ENCODE peak calls at places on chromosomes 7 and 10, in nine cellular contexts. J is adrenal gland; Q is CD8-positive, alpha-beta T cell; T is MM.1S; V is SK-N-SH; H is trophoblast cell; B is A549; O is H9; X is CD8-positive, alpha-beta memory T cell. U is an unnamed sample.

GRCh38 chr7:45187089-45187945 is 29.7 kb downstream of the RAMP3 start:
- DNase-seq in T (no peak), H (no peak), V (no peak), Q (no peak), O (no peak), J (no peak), B (no peak), X (no peak), U (no peak)

GRCh38 chr7:74069086-74069541 is 14.5 kb upstream of the LIMK1 start:
- DNase-seq in T (no peak), O (no peak), H (no peak), V (no peak), B (no peak), Q (no peak), X (no peak), J (no peak), U (no peak)

GRCh38 chr7:56447864-56448693 is 331.9 kb upstream of the NUPR2 start:
- DNase-seq in Q (no peak), V (peak), T (no peak), X (no peak), O (no peak), J (no peak), H (peak), B (no peak), U (no peak)

GRCh38 chr7:110774066-110774465 is 316.9 kb upstream of the LRRN3 start:
- DNase-seq in V (no peak), O (no peak), Q (no peak), B (no peak), J (no peak), H (peak), X (no peak), T (no peak), U (no peak)

GRCh38 chr10:48507933-48508830 is 96.7 kb downstream of the ARHGAP22 start:
- DNase-seq in X (no peak), V (no peak), O (peak), H (no peak), B (no peak), J (peak), Q (no peak), T (no peak), U (peak)

GRCh38 chr10:54434782-54435181 is 366.2 kb downstream of the PCDH15 start:
- DNase-seq in J (no peak), X (no peak), H (no peak), V (no peak), Q (no peak), O (no peak), T (peak), B (no peak), U (no peak)

GRCh38 chr10:105742184-105742583 is 1101.1 kb downstream of the SORCS3 start:
- DNase-seq in V (no peak), J (peak), X (no peak), T (no peak), B (no peak), H (no peak), O (no peak), Q (no peak), U (peak)

GRCh38 chr10:51918921-51919325 is 219.5 kb upstream of the CSTF2T start:
- DNase-seq in X (no peak), Q (no peak), H (no peak), O (no peak), B (no peak), T (no peak), J (peak), V (no peak), U (no peak)

GRCh38 chr10:101545898-101546297 is 42.2 kb downstream of the POLL start:
- DNase-seq in X (no peak), B (no peak), V (peak), H (no peak), O (no peak), T (no peak), J (no peak), Q (no peak), U (no peak)

GRCh38 chr10:113997428-113997827 is 46.2 kb upstream of the ADRB1 start:
- DNase-seq in V (no peak), B (no peak), J (peak), X (no peak), O (no peak), Q (no peak), T (no peak), H (no peak), U (peak)

GRCh38 chr7:132592238-132592946 is 16.1 kb upstream of the PLXNA4 start:
- DNase-seq in V (peak), X (no peak), B (no peak), O (peak), T (no peak), Q (no peak), J (no peak), H (no peak), U (no peak)

GRCh38 chr10:8473205-8473604 is 418.7 kb downstream of the GATA3 start:
- DNase-seq in H (no peak), V (no peak), T (no peak), O (no peak), B (peak), J (no peak), X (peak), Q (peak), U (no peak)

GRCh38 chr10:86682675-86683074 is 14.4 kb downstream of the LDB3 start:
- DNase-seq in H (no peak), X (no peak), Q (no peak), T (no peak), O (no peak), V (no peak), B (no peak), J (no peak), U (no peak)

GRCh38 chr10:86681047-86681446 is 12.7 kb downstream of the LDB3 start:
- DNase-seq in H (no peak), X (no peak), J (peak), T (no peak), Q (no peak), V (peak), O (no peak), B (no peak), U (no peak)

GRCh38 chr10:86678999-86679792 is 10.9 kb downstream of the LDB3 start:
- DNase-seq in J (no peak), T (no peak), B (no peak), H (no peak), V (no peak), O (no peak), Q (no peak), X (no peak), U (peak)

GRCh38 chr10:86684305-86684704 is 16.0 kb downstream of the LDB3 start:
- DNase-seq in T (no peak), Q (no peak), H (peak), J (peak), X (no peak), O (peak), B (no peak), V (peak), U (no peak)

DNA sequence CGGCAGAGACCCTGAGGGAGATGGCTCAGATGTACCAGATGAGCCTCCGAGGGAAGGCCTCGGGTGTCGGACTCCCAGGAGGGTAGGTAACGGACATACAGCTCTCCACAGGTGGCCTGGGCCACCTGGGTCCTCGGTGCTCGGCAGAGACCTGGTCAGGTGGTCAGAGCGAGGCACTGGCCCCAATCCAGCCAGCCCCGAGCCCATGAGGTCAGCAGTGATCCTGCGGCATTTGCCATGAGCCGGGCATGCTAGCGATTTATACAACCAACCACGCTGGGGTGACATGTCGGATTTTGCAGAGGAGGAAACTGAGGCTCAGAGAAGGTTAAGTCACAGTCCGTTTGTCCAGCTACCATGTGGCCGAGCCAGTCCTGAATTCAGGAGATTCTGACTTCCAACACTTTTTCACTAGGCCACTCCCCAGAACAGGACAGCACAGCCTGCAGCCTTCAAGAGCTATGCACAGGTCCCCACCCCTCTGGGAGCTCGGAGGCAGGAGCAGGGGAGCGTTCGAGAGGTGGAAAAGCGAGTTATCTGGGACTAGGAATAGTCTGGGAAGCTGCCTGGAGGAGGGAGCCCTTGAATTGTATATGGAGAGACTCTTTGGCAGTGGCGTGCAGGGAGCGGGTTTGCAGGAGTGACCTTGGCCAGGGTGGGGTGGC is 13.5 kb downstream of the LDB3 start:
- DNase-seq in H (no peak), Q (no peak), B (no peak), V (no peak), O (no peak), X (no peak), T (no peak), J (no peak), U (no peak)
- H3K27ac ChIP-seq in H (no peak), Q (no peak), B (no peak), V (no peak), O (no peak), X (no peak), T (no peak), J (no peak), U (no peak)

DNA sequence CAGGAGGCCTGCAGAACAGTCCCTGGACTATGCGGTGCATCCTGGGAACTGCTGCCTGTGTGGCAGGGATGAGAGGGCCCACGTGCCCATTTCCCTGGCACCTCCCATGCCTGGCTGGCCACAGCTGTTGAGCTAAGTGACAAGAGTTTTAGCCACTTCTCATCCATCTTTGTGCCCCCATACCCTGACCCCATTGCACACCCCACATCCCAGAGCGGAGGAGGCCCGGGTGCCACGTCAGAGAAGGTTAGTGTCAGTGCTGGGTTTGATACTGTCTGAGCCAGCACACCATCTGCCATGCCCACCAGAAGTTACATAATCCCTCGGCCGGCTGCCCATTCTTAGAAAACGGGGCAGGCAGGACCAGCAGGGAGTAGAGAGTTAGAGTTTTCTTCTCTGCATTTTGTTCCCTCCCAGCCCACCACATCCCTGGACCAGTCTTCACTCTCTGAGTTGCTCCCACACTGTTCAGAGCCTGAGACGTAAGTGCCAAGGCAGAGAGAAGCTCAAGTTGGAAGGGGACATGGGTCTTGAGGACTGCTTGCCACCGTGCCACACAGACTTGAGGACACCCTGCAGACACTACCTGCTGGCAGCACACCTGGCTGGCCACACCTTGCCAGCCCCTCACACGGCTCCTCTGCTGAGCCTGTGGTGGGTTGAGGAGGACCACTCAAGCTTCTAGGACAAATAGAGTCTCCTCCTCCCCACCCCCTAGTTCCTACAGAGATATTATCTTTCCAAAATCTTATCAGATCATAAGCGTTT is 13.1 kb downstream of the UNC5B start:
- DNase-seq in T (no peak), J (no peak), B (no peak), X (no peak), Q (no peak), H (no peak), O (no peak), V (no peak), U (no peak)
- H3K27ac ChIP-seq in T (no peak), J (no peak), B (no peak), X (no peak), Q (no peak), H (no peak), O (no peak), V (peak), U (no peak)

DNA sequence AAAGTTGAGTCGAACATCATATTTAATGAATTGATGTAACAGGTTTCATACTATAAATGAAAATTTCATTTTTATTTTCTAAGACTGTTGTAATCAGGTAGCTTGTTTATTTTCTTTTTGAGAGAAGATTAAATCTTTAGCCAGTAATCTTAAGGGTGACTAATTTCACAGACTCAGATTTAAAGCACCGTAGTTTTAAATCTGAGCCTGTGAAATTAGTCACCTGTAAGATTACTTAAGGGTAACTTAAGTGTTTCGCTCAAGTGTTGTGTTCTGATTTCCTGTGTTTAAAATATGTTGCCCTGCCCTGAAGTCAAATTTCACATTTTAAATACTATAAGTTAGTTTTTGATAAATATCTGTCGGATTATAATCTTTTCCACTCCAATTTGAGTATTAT is 35.8 kb upstream of the TMEM236 start:
- DNase-seq in V (no peak), X (no peak), Q (no peak), J (no peak), B (no peak), T (no peak), H (no peak), O (no peak), U (no peak)
- H3K27ac ChIP-seq in V (no peak), X (no peak), Q (no peak), J (no peak), B (no peak), T (no peak), H (no peak), O (no peak), U (no peak)

DNA sequence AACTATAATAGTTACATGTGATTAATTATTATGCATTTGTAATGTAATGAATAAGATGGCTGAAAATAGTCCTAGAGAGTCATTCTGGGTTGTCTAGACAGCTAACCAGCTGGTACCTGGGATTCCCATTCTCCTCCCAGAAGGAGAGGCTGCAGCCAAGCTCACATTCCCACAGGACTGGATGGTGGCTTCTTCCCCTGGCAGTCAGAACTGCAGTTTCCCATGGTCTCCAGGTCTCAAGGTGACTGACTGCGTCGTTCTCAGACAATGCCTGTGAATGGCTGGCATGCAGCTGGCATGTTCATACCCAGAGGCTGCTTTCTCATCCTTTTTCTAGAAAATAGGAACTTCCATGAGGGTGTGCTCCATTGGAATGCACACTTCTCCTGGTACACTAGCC is 21.3 kb downstream of the TAS2R16 start:
- DNase-seq in J (no peak), T (no peak), V (no peak), Q (no peak), B (no peak), O (peak), H (no peak), X (no peak), U (no peak)
- H3K27ac ChIP-seq in J (no peak), T (no peak), V (no peak), Q (no peak), B (no peak), O (no peak), H (no peak), X (no peak), U (no peak)

GRCh38 chr10:116352125-116352524 is 27.9 kb downstream of the CCDC172 start:
- DNase-seq in Q (no peak), J (no peak), V (no peak), T (no peak), H (no peak), O (no peak), B (no peak), X (no peak), U (no peak)

GRCh38 chr10:116353817-116354216 is 29.6 kb downstream of the CCDC172 start:
- DNase-seq in J (no peak), T (no peak), O (no peak), Q (no peak), V (no peak), H (no peak), B (no peak), X (no peak), U (no peak)

GRCh38 chr10:116356833-116357232 is 32.6 kb downstream of the CCDC172 start:
- DNase-seq in X (no peak), Q (no peak), O (no peak), V (no peak), B (no peak), H (no peak), J (no peak), T (no peak), U (no peak)
- H3K27ac ChIP-seq in X (no peak), Q (no peak), O (no peak), V (no peak), B (no peak), H (no peak), J (no peak), T (no peak), U (no peak)

GRCh38 chr7:39732837-39733804 is 109.7 kb downstream of the RALA start:
- DNase-seq in O (peak), Q (peak), J (peak), H (peak), T (peak), V (peak), X (peak), B (peak), U (peak)
- H3K27ac ChIP-seq in O (peak), Q (peak), J (peak), H (peak), T (peak), V (peak), X (peak), B (peak), U (peak)

GRCh38 chr7:107933386-107934013 is 42.5 kb downstream of the DLD start:
- DNase-seq in B (no peak), X (no peak), J (no peak), T (no peak), V (no peak), Q (no peak), H (no peak), O (peak), U (no peak)
- H3K27ac ChIP-seq in B (no peak), X (no peak), J (no peak), T (no peak), V (peak), Q (no peak), H (peak), O (no peak), U (no peak)

DNA sequence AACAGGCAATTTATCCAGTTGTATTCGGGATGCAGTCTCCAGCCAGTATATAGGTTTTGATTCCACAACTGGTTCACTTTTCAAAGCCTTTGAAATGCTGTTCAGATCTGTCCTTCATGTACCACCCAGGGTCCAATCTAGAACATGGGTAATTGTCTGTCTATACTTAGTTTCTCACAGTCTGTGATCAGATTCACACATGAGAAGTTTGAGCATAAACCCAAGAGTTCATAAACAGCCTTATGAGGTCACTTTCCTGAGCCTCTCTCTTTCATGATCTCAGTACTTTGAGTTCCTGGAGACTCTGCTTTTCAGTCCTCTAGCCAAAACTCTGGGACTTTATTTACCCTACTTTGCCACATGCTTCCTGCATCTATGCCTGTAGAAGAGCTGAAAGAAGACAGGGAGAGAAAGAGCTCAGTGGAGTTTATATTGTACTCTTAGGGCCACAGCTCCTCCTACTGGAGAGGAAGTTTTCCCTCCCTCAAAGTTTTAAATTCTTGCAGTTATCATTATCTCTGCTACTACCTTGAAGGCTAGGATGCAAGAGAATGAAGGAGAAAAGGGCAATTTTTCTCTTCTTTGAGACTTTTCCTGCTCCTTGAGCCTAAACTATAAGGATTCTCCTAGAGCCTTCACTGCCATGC is 172.0 kb downstream of the ZEB1 start:
- DNase-seq in H (peak), B (peak), X (no peak), V (no peak), Q (no peak), T (peak), J (peak), O (peak), U (no peak)
- H3K27ac ChIP-seq in H (no peak), B (no peak), X (no peak), V (no peak), Q (no peak), T (no peak), J (no peak), O (no peak), U (no peak)

DNA sequence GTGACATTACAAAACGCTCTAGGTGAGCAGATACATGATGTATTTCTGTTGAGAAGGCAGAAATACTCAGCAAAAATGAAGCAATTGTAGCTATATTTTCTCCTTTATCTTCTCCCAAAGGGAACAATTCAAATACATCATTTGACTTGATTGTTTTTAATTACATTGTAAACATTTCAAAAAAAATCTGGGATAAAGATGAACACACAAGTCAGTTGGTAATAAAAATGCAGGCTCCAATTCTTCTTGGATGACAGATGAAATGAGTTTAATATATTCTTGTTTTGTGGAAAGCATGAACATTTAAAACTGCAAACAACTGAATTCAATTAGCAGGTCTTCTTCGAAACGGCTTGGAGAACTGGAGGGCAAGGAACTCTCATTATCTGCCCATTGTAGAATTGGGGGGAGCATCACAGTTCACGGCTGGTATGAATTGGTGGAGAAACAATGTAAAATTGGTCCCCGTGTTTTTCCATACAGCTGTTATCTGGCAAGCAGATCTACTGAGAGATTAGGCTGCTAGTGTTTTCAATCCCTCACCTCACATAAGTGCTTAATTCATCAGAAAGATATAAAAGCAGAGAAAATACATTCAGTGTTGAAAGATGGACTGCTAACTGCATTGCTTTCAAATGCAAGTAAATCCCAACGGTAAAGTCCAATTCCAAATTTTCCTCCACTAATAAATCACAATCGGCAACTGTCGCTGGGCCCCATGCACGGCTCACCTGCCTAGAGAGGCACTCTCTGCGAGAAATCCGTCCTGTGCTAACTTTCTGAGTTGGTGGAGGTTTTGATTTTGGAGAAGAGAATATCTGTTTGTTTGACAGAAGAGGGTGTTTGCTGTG is 199.6 kb downstream of the ZNF438 start:
- DNase-seq in H (no peak), X (no peak), J (no peak), B (no peak), T (no peak), V (no peak), Q (no peak), O (no peak), U (no peak)
- H3K27ac ChIP-seq in H (no peak), X (no peak), J (no peak), B (no peak), T (no peak), V (no peak), Q (no peak), O (no peak), U (no peak)

U was measured in colonic mucosa.